ENCODE peak calls at places on chromosome 21, in five cellular contexts. Y is uterus, Q is fibroblast of mammary gland, C is IMR-90, L is cardiac muscle cell. A is an unnamed sample.

GRCh38 chr21:23968722-23969647 is 1638.3 kb downstream of the MRPL39 start:
- DNase-seq in Y (no peak), Q (peak; percentile 17), C (peak; percentile 26), L (peak; percentile 71), A (no peak)

GRCh38 chr21:15592271-15592860 is 137.4 kb upstream of the USP25 start:
- DNase-seq in Y (no peak), Q (peak; percentile 64), C (peak; percentile 45), L (peak; percentile 49), A (no peak)

GRCh38 chr21:9753943-9754342 is 767.4 kb upstream of the TPTE start:
- DNase-seq in Y (no peak), Q (no peak), C (no peak), L (no peak), A (no peak)

GRCh38 chr21:16911166-16911607 is 601.7 kb upstream of the CXADR start:
- DNase-seq in Y (no peak), Q (no peak), C (no peak), L (no peak), A (no peak)

GRCh38 chr21:17003221-17003620 is 509.6 kb upstream of the CXADR start:
- DNase-seq in Y (no peak), Q (peak; percentile 63), C (peak; percentile 61), L (no peak), A (no peak)

GRCh38 chr21:17550671-17551308 is 37.9 kb downstream of the CXADR start:
- DNase-seq in Y (no peak), Q (peak; percentile 16), C (no peak), L (no peak), A (no peak)

GRCh38 chr21:26835027-26835713 is 10.0 kb downstream of the ADAMTS1 start:
- DNase-seq in Y (no peak), Q (peak; percentile 83), C (peak; percentile 85), L (no peak), A (no peak)

GRCh38 chr21:38680401-38680800 is 125.3 kb upstream of the ETS2 start:
- DNase-seq in Y (no peak), Q (peak; percentile 10), C (no peak), L (no peak), A (no peak)

GRCh38 chr21:38777015-38777414 is 28.7 kb upstream of the ETS2 start:
- DNase-seq in Y (no peak), Q (no peak), C (no peak), L (no peak), A (no peak)

GRCh38 chr21:37758997-37759396 is 157.3 kb downstream of the KCNJ6 start:
- DNase-seq in Y (no peak), Q (peak; percentile 30), C (peak; percentile 62), L (peak; percentile 64), A (no peak)

GRCh38 chr21:41926068-41926806 is 27.6 kb downstream of the C2CD2 start:
- DNase-seq in Y (no peak), Q (peak; percentile 55), C (peak; percentile 66), L (no peak), A (no peak)

GRCh38 chr21:16588433-16588860 is 858.7 kb downstream of the USP25 start:
- DNase-seq in Y (peak; percentile 84), Q (peak; percentile 90), C (peak; percentile 84), L (peak; percentile 62), A (peak; percentile 64)

GRCh38 chr21:45596704-45597318 is 46.7 kb upstream of the PCBP3 start:
- DNase-seq in Y (peak; percentile 54), Q (peak; percentile 44), C (peak; percentile 28), L (peak; percentile 82), A (peak; percentile 68)
- TF ChIP-seq CTCF in Y (peak; percentile 82), Q (peak; percentile 82), C (peak; percentile 82), L (peak; percentile 91), A (no peak)

GRCh38 chr21:36325373-36326010 is 5.5 kb downstream of the MORC3 start:
- DNase-seq in Y (no peak), Q (peak; percentile 72), C (peak; percentile 42), L (no peak), A (no peak)

DNA sequence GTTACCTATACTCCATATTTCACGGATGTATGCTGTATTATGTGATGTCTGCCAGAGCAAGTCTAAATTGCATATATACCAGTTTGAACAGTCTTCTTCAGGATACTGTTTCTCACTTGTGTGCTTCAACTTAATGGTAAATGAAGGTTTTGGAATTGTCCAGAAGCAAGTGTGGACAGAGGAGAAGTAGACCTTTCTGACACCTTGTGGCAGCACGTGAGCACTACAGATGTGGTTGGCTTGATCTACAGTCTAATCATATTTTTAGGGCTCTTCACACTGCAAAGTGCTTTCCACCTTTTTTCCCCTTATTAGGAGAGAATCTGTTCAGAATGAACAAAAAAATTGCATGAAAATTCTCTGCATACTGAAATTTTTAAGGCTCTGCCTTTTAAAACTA is 10.9 kb downstream of the MORC3 start:
- DNase-seq in Y (peak; percentile 32), Q (peak; percentile 65), C (peak; percentile 60), L (peak; percentile 71), A (no peak)
- TF ChIP-seq CTCF in Y (peak; percentile 61), Q (peak; percentile 69), C (peak; percentile 65), L (peak; percentile 76), A (no peak)

DNA sequence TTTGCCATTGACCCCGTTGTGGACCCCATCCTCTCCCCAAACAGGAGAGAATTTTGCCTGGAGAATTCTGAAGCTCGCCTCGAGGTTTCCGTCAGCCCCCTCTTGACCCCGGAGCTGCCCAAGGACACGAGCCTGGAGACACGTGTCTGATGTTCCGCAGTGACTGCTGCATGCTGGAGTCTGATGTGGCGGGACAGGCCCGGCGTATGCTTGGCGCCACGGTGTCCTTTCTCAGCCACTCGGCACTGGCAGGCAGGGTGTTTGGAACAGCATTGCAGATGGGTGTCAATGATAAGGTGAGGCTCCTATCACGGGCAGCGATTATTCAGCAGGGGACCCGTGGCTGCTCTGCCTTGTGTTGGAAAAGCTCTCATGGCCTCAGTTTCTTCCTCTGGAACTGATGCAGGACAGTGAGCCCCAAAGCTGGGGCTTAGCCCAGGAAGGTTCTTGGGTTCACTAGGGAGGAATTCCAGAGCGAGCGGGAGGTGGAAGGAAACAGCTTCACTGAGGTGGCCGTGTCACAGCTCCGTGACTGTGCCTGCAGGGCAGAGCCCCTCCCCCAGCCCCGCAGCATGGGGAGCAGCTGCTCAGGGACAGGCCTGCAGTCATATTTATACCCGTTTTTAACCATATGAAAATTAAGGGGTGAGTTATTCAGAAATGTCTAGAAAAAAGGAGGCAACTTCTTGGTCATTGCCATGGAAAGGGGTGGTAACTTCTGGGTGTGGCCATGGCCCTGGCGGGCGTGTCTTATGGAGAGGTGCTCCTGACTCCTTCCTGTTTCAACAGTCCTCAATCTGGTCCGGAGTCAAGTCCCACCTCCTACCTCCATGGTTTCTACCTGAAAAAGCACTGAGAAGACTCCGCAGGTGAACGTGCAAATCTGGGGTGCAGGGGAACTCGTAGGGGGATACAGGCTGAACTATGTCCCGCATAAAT is 123.4 kb downstream of the SIK1 start:
- DNase-seq in Y (no peak), Q (no peak), C (no peak), L (no peak), A (no peak)
- TF ChIP-seq CTCF in Y (no peak), Q (no peak), C (no peak), L (no peak), A (no peak)

GRCh38 chr21:40512590-40512989 is 334.4 kb downstream of the DSCAM start:
- DNase-seq in Y (no peak), Q (no peak), C (no peak), L (no peak), A (no peak)
- TF ChIP-seq CTCF in Y (no peak), Q (peak; percentile 31), C (no peak), L (no peak), A (no peak)

DNA sequence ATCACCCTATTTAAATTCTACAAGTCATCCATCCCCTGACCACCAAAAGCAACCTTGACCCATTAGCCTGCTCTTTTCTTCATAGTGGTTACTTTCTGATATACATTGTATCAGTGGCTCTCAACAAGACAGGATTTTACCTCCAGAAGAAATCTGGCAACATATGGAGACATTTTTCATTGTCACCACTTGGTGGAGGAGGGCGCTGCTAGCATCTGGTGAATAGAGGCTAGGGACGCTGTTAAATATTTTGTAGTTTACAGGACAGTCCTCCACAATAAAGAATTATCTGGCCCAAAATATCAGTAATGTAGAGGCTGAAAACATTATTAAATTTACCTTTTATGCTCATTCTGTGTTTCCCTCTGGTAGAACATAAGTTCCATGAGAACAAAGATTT is 6.1 kb downstream of the HSPA13 start:
- DNase-seq in Y (no peak), Q (no peak), C (no peak), L (no peak), A (no peak)
- TF ChIP-seq CTCF in Y (no peak), Q (no peak), C (no peak), L (no peak), A (no peak)

GRCh38 chr21:42973991-42974831 is at the start of gene PKNOX1:
- DNase-seq in Y (peak; percentile 99), Q (peak; percentile 97), C (peak; percentile 98), L (peak; percentile 100), A (peak; percentile 92)
- TF ChIP-seq CTCF in Y (no peak), Q (no peak), C (no peak), L (no peak), A (no peak)

DNA sequence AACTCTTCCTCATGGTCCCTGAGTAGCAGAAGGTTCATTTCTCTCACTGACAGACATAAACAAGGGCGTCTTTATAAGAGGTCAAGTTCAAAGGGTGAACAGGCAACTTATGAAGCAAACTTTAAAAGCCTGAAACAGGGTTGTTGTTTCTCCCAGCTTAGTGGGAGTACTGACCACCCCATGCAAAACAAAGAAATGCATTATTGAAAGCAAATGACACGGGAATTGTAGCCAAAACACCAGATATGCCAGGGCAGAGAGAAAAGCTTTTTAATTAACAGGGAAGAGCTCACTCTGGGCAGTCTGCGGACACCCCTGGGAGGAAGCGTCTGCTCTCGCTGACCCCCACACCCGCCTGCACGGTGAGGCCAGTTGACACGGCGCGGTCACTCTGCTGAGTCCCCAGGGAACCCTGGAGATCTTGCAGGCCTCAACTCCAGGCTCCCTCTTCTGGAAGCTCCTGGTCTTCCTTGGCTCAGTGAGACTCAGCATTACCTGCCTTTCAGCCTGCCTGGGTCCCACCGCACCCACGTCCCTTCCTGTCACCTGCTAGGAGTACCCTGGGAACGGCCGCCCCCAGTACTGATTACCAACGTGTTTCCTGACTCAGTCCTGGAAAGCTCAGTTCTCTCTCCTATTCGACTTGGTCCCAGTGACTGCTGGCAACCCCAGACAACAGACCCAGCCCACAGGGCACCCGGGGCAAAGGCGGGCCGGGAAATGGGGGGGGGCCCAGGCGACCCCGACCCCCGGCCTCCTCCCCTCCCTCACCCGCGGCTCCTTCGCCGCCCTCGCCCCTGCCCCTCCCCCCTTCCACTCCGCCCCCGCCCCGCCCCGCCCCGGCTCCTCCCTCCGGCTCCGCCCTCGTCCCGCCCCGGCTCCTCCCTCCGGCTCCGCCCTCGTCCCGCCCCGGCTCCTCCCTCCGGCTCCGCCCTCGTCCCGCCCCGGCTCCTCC is 972 bp downstream of the CFAP410 start:
- DNase-seq in Y (peak; percentile 75), Q (peak; percentile 52), C (peak; percentile 47), L (peak; percentile 76), A (no peak)
- TF ChIP-seq CTCF in Y (peak; percentile 48), Q (peak; percentile 33), C (peak; percentile 28), L (peak; percentile 37), A (no peak)

GRCh38 chr21:34509151-34509550 is 2.9 kb downstream of the KCNE1 start:
- DNase-seq in Y (no peak), Q (no peak), C (no peak), L (no peak), A (no peak)
- TF ChIP-seq CTCF in Y (no peak), Q (peak; percentile 19), C (peak; percentile 24), L (peak; percentile 11), A (no peak)

A was measured in omental fat pad.